ENCODE peak calls at places on chromosomes 3 and 15, in five cellular contexts. F is fibroblast of lung, R is fibroblast of the aortic adventitia, P is BE2C, N is ovary. A is an unnamed sample.
A peak's percentile ranks its signal among the peaks of the same experiment; 100 is the strongest.

GRCh38 chr3:123447749-123448502 is 964 bp downstream of the ADCY5 start:
- DNase-seq in F (no peak), N (peak; percentile 33), R (no peak), P (no peak), A (peak; percentile 4)

GRCh38 chr15:37900286-37901221 is 33.9 kb upstream of the TMCO5A start:
- DNase-seq in R (peak; percentile 23), N (no peak), F (peak; percentile 64), P (no peak), A (peak; percentile 79)

GRCh38 chr3:60610441-60611112 is 640.7 kb downstream of the FHIT start:
- DNase-seq in P (no peak), F (peak; percentile 94), N (no peak), R (peak; percentile 65), A (peak; percentile 27)

GRCh38 chr3:123026551-123027291 is 842 bp downstream of the SEMA5B start:
- DNase-seq in F (no peak), P (peak; percentile 28), R (no peak), N (peak; percentile 33), A (no peak)

GRCh38 chr3:170726976-170727661 is 141.2 kb upstream of the SLC7A14 start:
- DNase-seq in R (peak; percentile 93), P (no peak), N (peak; percentile 39), F (peak; percentile 94), A (peak; percentile 91)

GRCh38 chr3:111895079-111895478 is 36.0 kb downstream of the PHLDB2 start:
- DNase-seq in F (peak; percentile 38), R (peak; percentile 40), N (no peak), P (no peak), A (peak; percentile 65)

GRCh38 chr3:99502871-99503270 is 135.5 kb upstream of the COL8A1 start:
- DNase-seq in F (peak; percentile 23), N (no peak), P (no peak), R (no peak), A (peak; percentile 43)

GRCh38 chr15:70100495-70101331 is 3.0 kb upstream of the TLE3 start:
- DNase-seq in P (peak; percentile 69), N (peak; percentile 79), F (peak; percentile 78), R (no peak), A (peak; percentile 88)

GRCh38 chr15:36693644-36694043 is 114.2 kb downstream of the CDIN1 start:
- DNase-seq in F (no peak), P (no peak), R (no peak), N (no peak), A (no peak)

GRCh38 chr3:195896361-195897080 is 11.8 kb downstream of the TNK2 start:
- DNase-seq in F (peak; percentile 85), R (peak; percentile 83), P (peak; percentile 49), N (peak; percentile 59), A (peak; percentile 88)

GRCh38 chr3:101195951-101196713 is 124.2 kb downstream of the IMPG2 start:
- DNase-seq in P (peak; percentile 12), N (no peak), R (peak; percentile 82), F (peak; percentile 49), A (peak; percentile 78)

GRCh38 chr3:99659032-99659431 is 20.6 kb downstream of the COL8A1 start:
- DNase-seq in R (peak; percentile 97), N (no peak), P (no peak), F (peak; percentile 100), A (peak; percentile 96)

GRCh38 chr3:111112913-111113312 is 41.3 kb downstream of the NECTIN3 start:
- DNase-seq in R (peak; percentile 49), P (no peak), N (no peak), F (peak; percentile 34), A (peak; percentile 69)

GRCh38 chr3:187740446-187741399 is 4.5 kb downstream of the BCL6 start:
- DNase-seq in F (peak; percentile 79), R (peak; percentile 92), N (peak; percentile 83), P (peak; percentile 71), A (peak; percentile 71)

GRCh38 chr3:190863119-190863465 is 598 bp upstream of the GMNC start:
- DNase-seq in N (no peak), P (no peak), F (peak; percentile 16), R (no peak), A (no peak)

GRCh38 chr3:105691053-105691452 is 177.8 kb downstream of the CBLB start:
- DNase-seq in F (peak; percentile 33), P (no peak), R (peak; percentile 37), N (no peak), A (no peak)

GRCh38 chr15:61564785-61565184 is 335.7 kb upstream of the RORA start:
- DNase-seq in P (no peak), F (no peak), R (no peak), N (no peak), A (no peak)

GRCh38 chr3:45347329-45348000 is 40.9 kb upstream of the LARS2 start:
- DNase-seq in P (no peak), N (no peak), F (peak; percentile 17), R (no peak), A (peak; percentile 7)

GRCh38 chr3:45337839-45338470 is 50.4 kb upstream of the LARS2 start:
- DNase-seq in F (no peak), P (no peak), R (no peak), N (no peak), A (no peak)

GRCh38 chr3:45345849-45346535 is 42.4 kb upstream of the LARS2 start:
- DNase-seq in F (no peak), N (no peak), P (no peak), R (no peak), A (no peak)

GRCh38 chr3:45341876-45342275 is 46.5 kb upstream of the LARS2 start:
- DNase-seq in N (no peak), P (no peak), R (no peak), F (no peak), A (no peak)

GRCh38 chr3:45343947-45344346 is 44.4 kb upstream of the LARS2 start:
- DNase-seq in F (no peak), P (peak; percentile 12), N (no peak), R (peak; percentile 21), A (no peak)
- TF ChIP-seq CTCF in F (no peak), P (peak; percentile 21), N (no peak), R (no peak), A (no peak)

DNA sequence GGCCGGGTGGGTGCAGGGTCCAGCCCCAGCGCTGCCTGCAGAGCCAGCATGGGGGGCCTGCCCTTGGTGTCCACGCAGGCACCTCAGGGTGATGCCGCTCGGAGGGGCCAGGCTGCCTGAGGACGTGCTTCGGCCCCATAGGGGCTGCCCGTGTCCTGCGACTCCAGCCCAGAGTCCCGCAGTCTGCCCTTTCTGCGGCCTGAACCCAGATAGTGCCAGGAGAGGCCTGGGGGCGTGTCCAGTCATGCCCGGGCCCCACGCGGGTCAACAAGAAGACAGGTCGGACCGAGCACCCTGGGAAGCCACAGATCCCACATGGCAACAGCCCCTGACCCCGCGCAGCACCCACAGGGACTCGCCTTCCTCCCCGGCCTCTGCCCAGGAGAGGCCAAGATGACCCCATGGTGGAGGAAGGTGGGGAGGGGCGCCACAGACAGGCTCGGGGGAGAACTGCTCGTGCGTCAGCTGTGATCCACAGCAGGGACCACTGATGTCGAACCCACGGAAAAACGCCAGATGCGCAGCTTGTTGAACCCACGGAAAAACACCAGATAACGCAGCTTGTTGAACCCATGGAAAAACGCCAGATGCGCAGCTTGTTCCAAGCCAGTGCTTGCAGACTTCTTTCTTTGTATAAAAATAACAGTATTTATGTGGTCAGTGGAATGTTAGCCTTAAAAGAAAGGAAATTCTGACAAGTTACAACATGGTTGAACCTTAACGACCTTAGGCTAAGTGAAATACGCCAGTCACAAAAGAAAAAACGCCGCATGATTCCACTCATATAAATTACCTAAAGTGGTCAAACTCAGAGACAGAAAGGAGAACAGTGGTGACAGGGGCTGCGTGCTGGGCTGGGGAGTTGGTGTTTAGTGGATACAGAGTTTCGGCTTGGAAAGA is 28.5 kb downstream of the CYFIP1 start:
- DNase-seq in R (no peak), P (no peak), F (no peak), N (peak; percentile 43), A (no peak)
- H3K4me3 ChIP-seq in R (no peak overlapping the region), P (no peak overlapping the region), F (no peak overlapping the region), N (no peak overlapping the region), A (no peak overlapping the region)

GRCh38 chr3:54240-54639 is 142.3 kb upstream of the CHL1 start:
- DNase-seq in F (no peak), P (no peak), N (no peak), R (no peak), A (no peak)
- TF ChIP-seq CTCF in F (no peak), P (no peak), N (no peak), R (no peak), A (no peak)

GRCh38 chr3:155101398-155101797 is 21.3 kb downstream of the MME start:
- DNase-seq in N (no peak), F (peak; percentile 39), R (peak; percentile 83), P (no peak), A (peak; percentile 28)
- H3K4me3 ChIP-seq in N (no peak overlapping the region), F (no peak overlapping the region), R (no peak overlapping the region), P (no peak overlapping the region), A (no peak overlapping the region)

A was measured in fibroblast of pulmonary artery.